ENCODE peak calls at places on chromosomes 6 and 20, in nine cellular contexts. G is breast epithelium, X is transverse colon, D is K562, W is esophagus muscularis mucosa, I is upper lobe of left lung, P is HCT116, M is prostate gland, C is HepG2. K is an unnamed sample.

GRCh38 chr6:161443868-161444267 is 170.0 kb upstream of the AGPAT4 start:
- DNase-seq in G (no peak), X (no peak), D (peak), W (no peak), I (no peak), P (no peak), M (no peak), C (no peak), K (no peak)

GRCh38 chr20:54111460-54111859 is 41.1 kb upstream of the BCAS1 start:
- DNase-seq in G (no peak), X (no peak), D (no peak), W (no peak), I (no peak), P (no peak), M (no peak), C (no peak), K (no peak)

GRCh38 chr6:116287668-116288282 is 8.0 kb upstream of the TSPYL1 start:
- DNase-seq in G (no peak), X (no peak), D (peak), W (no peak), I (no peak), P (peak), M (no peak), C (peak), K (no peak)

GRCh38 chr20:5908981-5909380 is 41.4 kb downstream of the TRMT6 start:
- DNase-seq in G (no peak), X (no peak), D (no peak), W (no peak), I (no peak), P (no peak), M (no peak), C (no peak), K (no peak)

GRCh38 chr6:170235726-170236125 is 55.2 kb downstream of the DLL1 start:
- DNase-seq in G (peak), X (no peak), D (no peak), W (no peak), I (no peak), P (no peak), M (no peak), C (no peak), K (no peak)

GRCh38 chr6:112109267-112109666 is 21.9 kb downstream of the FAM229B start:
- DNase-seq in G (no peak), X (no peak), D (no peak), W (no peak), I (no peak), P (no peak), M (no peak), C (no peak), K (no peak)

GRCh38 chr20:41050361-41051019 is 21.9 kb downstream of the TOP1 start:
- DNase-seq in G (no peak), X (no peak), D (peak), W (no peak), I (no peak), P (no peak), M (no peak), C (no peak), K (no peak)

GRCh38 chr6:63492476-63492875 is 79.8 kb upstream of the LOC128125822 start:
- DNase-seq in G (no peak), X (peak), D (no peak), W (no peak), I (no peak), P (no peak), M (peak), C (no peak), K (no peak)

GRCh38 chr6:84854801-84855400 is 90.5 kb upstream of the TBX18 start:
- DNase-seq in G (no peak), X (no peak), D (no peak), W (no peak), I (no peak), P (no peak), M (no peak), C (no peak), K (no peak)

GRCh38 chr6:146913842-146914562 is 290.2 kb upstream of the STXBP5 start:
- DNase-seq in G (peak), X (peak), D (peak), W (no peak), I (peak), P (peak), M (peak), C (peak), K (no peak)

GRCh38 chr6:115830895-115831294 is 229.8 kb downstream of the FRK start:
- DNase-seq in G (no peak), X (no peak), D (no peak), W (no peak), I (no peak), P (no peak), M (no peak), C (no peak), K (no peak)

GRCh38 chr6:55299285-55299684 is 28.0 kb upstream of the GFRAL start:
- DNase-seq in G (no peak), X (no peak), D (no peak), W (no peak), I (no peak), P (no peak), M (peak), C (no peak), K (no peak)

GRCh38 chr6:12585497-12585958 is 131.0 kb upstream of the PHACTR1 start:
- DNase-seq in G (no peak), X (no peak), D (no peak), W (no peak), I (no peak), P (no peak), M (no peak), C (no peak), K (no peak)

GRCh38 chr6:12587096-12587495 is 129.5 kb upstream of the PHACTR1 start:
- DNase-seq in G (no peak), X (no peak), D (no peak), W (no peak), I (no peak), P (no peak), M (no peak), C (no peak), K (no peak)

GRCh38 chr6:12586696-12587095 is 129.9 kb upstream of the PHACTR1 start:
- DNase-seq in G (no peak), X (no peak), D (no peak), W (no peak), I (no peak), P (no peak), M (no peak), C (no peak), K (no peak)

GRCh38 chr6:12582421-12583110 is 134.0 kb upstream of the PHACTR1 start:
- DNase-seq in G (no peak), X (no peak), D (no peak), W (no peak), I (no peak), P (no peak), M (no peak), C (no peak), K (no peak)

DNA sequence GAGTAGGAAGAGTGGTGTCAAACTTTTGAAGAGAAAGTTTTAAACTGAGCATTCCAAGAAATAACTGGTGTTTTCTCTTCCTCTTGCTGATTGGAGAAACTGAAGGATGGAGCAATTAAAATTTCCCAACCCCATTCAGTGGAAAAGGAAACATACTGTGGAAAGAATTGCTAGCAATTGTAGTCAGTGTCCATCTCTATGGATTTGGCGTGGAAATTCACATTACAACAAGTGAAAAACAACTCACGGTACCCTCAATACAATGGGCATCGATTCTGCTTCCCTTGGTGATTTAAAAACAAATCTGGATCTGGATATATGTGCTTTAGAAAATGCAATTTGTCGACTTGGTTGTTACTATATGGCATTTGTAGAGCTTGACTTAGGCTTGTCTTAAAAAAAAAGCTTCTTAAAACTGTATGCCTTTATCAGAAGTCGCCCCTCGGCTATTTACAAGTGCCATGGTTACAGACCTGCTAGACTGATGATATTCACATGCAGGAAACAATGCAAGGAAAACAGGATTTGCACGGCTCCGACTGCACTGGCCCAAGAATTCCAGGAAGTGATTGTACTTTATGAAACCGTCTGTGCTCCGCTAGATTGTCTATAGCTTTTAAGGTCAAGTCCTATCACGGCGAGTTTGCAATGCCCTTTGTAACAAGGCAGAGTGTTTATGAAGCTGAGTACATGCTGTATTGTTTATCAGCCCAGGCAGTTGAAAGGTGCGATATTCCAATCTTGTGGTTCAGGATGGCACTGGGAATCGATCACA is 131.7 kb upstream of the PHACTR1 start:
- DNase-seq in G (no peak), X (no peak), D (no peak), W (no peak), I (no peak), P (no peak), M (no peak), C (no peak), K (no peak)
- TF ChIP-seq POLR2A in G (no peak), X (no peak), D (no peak), W (no peak), I (no peak), P (no peak), M (no peak), C (no peak), K (no peak)

GRCh38 chr6:22830463-22830862 is 261.1 kb downstream of the HDGFL1 start:
- DNase-seq in G (no peak), X (no peak), D (no peak), W (no peak), I (no peak), P (no peak), M (no peak), C (no peak), K (no peak)
- TF ChIP-seq POLR2AphosphoS5 in G (no peak), X (no peak), D (no peak), W (no peak), I (no peak), P (no peak), M (no peak), C (no peak), K (no peak)

GRCh38 chr20:17612975-17613327 is 43.1 kb downstream of the DSTN start:
- DNase-seq in G (no peak), X (no peak), D (no peak), W (peak), I (no peak), P (no peak), M (no peak), C (no peak), K (no peak)

GRCh38 chr20:17611290-17611539 is 41.3 kb downstream of the DSTN start:
- DNase-seq in G (no peak), X (no peak), D (no peak), W (no peak), I (peak), P (no peak), M (no peak), C (no peak), K (no peak)

GRCh38 chr20:17610566-17611289 is 40.9 kb downstream of the DSTN start:
- DNase-seq in G (peak), X (peak), D (no peak), W (peak), I (peak), P (no peak), M (no peak), C (no peak), K (peak)

GRCh38 chr20:17612287-17612974 is 42.6 kb downstream of the DSTN start:
- DNase-seq in G (no peak), X (peak), D (no peak), W (peak), I (no peak), P (no peak), M (no peak), C (peak), K (peak)

DNA sequence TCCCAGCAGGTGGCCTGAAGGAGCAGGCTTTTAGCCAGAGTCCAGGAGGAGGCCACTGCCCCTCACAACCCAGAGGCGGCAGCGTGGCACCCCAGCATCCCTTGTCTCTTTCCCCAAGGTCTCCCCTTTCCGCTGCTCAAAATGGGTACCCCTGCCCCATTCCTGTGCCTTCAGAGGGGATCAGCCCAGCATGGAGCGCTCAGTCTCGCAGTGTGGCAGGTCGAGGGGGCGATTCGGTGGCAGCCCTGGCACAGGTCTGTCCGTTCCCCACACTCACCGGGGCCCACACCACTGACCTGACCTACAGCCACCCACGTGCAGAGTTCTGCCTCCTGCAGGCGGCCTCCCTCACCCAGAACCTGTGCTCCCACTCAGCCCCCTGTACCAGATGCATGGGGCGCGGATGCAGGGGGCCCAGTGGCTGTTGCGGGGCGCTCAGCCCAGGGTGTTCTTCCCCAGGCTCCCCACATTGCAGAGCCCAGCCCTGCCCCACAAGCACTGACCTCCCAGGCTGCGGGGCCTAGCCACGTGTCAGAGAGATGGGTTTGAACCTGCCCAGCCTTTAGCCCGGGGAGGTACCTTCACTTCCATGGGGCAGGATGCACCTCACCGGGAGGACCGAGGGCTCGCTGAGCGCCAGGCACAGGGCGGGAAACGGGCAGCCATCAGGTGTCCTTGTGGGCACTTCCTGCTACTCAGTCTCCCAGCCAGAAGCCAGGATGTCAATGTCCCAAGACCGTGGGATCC is 41.8 kb downstream of the DSTN start:
- DNase-seq in G (no peak), X (peak), D (no peak), W (peak), I (peak), P (peak), M (no peak), C (peak), K (peak)
- TF ChIP-seq POLR2A in G (no peak), X (no peak), D (no peak), W (no peak), I (no peak), P (no peak), M (no peak), C (peak), K (no peak)

DNA sequence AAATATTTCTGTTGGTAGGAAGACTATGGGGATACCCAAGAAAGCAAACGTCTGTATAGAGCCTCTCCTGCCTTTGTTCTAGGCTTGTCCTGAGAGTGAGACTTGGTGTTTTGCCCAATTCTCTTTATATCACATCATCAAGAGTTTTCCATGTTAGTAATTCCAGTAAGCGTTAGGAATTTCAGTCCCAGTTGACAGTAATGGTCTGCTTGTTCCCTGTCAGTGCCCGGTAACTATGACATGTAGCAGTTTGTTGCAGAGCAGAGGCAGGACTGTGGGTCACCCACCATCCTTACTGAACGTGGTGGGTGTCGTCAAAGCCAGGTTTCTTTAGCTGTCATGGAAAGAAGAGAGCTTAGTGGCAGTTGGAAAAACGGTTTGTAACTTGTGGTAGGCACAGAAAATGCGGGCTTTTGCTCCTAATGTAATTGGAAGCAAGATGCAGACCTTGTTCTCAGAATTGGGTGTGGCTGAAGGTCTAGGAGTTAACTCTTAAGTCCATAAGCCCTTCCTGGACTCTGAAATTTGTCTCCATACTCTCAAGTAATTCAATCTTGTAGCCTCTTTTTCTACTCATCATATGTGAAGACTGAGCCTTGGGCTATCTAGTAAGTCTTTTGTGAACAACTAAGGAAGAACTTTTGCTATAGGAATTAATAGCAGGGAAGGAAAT is 188.8 kb downstream of the TMEM242 start:
- DNase-seq in G (no peak), X (no peak), D (no peak), W (no peak), I (no peak), P (no peak), M (no peak), C (no peak), K (no peak)
- TF ChIP-seq POLR2AphosphoS5 in G (no peak), X (no peak), D (no peak), W (no peak), I (peak), P (no peak), M (no peak), C (no peak), K (no peak)

DNA sequence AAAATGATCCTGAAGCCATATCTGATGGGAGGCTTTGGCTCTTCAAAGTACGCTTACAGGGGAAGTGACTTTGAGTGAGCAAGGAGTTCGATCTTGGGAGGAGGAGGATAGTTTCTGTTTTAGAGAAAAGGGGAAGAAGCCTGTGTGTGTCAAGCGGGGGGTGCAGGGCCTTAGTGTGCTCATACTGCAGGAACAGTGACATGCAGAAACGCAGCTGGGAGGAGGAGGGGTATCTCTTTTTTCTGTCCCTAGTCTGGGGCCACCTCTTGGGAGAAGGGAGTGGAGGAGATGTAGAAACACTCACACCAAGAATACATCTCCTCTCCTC is 19.8 kb downstream of the SIRPD start:
- DNase-seq in G (no peak), X (peak), D (no peak), W (no peak), I (no peak), P (no peak), M (no peak), C (no peak), K (no peak)
- TF ChIP-seq POLR2A in G (no peak), X (no peak), D (no peak), W (no peak), I (no peak), P (no peak), M (no peak), C (no peak), K (no peak)

DNA sequence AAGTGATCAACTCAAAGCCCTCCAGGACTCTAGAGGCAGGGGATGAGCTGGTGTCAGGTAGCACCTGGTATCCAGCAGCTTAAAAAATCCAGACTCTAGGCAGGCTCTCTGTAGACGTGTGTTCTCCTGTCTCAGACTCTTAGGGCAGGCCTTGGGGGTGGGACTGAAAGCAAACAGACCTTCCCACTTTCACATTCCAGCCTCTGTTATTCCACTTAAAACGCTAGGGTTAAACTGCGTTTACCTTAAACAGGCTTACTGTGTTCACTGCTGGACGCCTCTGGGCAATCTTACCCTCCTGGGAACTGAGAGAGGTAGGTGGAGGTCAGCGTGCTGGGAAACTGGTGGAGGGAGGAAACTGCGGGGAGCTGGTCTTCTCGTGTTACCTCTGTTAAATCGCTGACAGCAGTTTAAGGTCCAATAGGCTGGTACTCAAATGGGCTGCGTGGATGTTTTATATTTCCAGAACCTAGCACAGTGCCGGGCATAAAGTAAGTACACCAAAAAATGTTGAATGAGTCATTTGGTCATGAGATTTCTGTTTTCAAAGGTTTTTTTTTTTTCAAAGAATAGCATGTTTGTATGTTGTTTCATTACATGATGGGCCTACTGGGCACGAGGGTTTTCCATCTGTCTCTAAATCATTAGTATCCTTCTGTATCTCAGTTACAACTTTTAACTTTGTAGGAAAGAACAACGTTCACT is at the start of gene GCNT2:
- DNase-seq in G (no peak), X (peak), D (no peak), W (no peak), I (no peak), P (no peak), M (peak), C (peak), K (no peak)
- TF ChIP-seq POLR2AphosphoS5 in G (peak), X (no peak), D (no peak), W (peak), I (peak), P (no peak), M (no peak), C (no peak), K (peak)

K was measured in GM12891.